ENCODE peak calls at places on chromosome 18, in four cellular contexts. T, I, B and U are unnamed samples.

GRCh38 chr18:23936371-23936958 is 78.1 kb upstream of the TTC39C start:
- DNase-seq in T (no peak), I (no peak), B (no peak), U (no peak)

GRCh38 chr18:908631-909621 is 4.3 kb downstream of the ADCYAP1 start:
- DNase-seq in T (no peak), I (no peak), B (no peak), U (no peak)

GRCh38 chr18:24402209-24402785 is 4.7 kb upstream of the OSBPL1A start:
- DNase-seq in T (no peak), I (no peak), B (no peak), U (no peak)

GRCh38 chr18:66867653-66868052 is 263.8 kb upstream of the CDH19 start:
- DNase-seq in T (no peak), I (peak; percentile 17), B (no peak), U (no peak)

GRCh38 chr18:77099501-77100370 is 32.8 kb downstream of the MBP start:
- DNase-seq in T (no peak), I (no peak), B (no peak), U (no peak)

GRCh38 chr18:78979682-78980278 is at the start of gene SALL3:
- DNase-seq in T (no peak), I (no peak), B (no peak), U (no peak)

GRCh38 chr18:74373428-74373827 is 57.8 kb downstream of the C18orf63 start:
- DNase-seq in T (no peak), I (no peak), B (no peak), U (no peak)

GRCh38 chr18:10381951-10382350 is 72.5 kb upstream of the APCDD1 start:
- DNase-seq in T (no peak), I (no peak), B (no peak), U (peak; percentile 12)

GRCh38 chr18:79630266-79631095 is 49.1 kb upstream of the CTDP1 start:
- DNase-seq in T (no peak), I (no peak), B (no peak), U (no peak)

GRCh38 chr18:24488824-24489493 is 28.5 kb downstream of the HRH4 start:
- DNase-seq in T (peak; percentile 62), I (peak; percentile 51), B (no peak), U (peak; percentile 40)

GRCh38 chr18:27845897-27846296 is 331.0 kb downstream of the CDH2 start:
- DNase-seq in T (no peak), I (peak; percentile 43), B (no peak), U (no peak)

GRCh38 chr18:54805571-54806334 is 22.5 kb upstream of the RAB27B start:
- DNase-seq in T (peak; percentile 50), I (peak; percentile 91), B (peak; percentile 32), U (peak; percentile 90)

GRCh38 chr18:10923225-10923624 is 226.1 kb downstream of the PIEZO2 start:
- DNase-seq in T (no peak), I (no peak), B (no peak), U (no peak)

GRCh38 chr18:45793295-45793965 is 32.0 kb upstream of the SIGLEC15 start:
- DNase-seq in T (no peak), I (peak; percentile 81), B (peak; percentile 79), U (peak; percentile 90)

GRCh38 chr18:9429662-9429993 is 45.7 kb upstream of the RALBP1 start:
- DNase-seq in T (no peak), I (no peak), B (no peak), U (peak; percentile 59)

GRCh38 chr18:23689616-23690504 is 607 bp downstream of the LAMA3 start:
- DNase-seq in T (peak; percentile 48), I (no peak), B (no peak), U (no peak)

GRCh38 chr18:24878289-24878688 is 417.9 kb downstream of the HRH4 start:
- DNase-seq in T (peak; percentile 60), I (peak; percentile 58), B (no peak), U (peak; percentile 75)

GRCh38 chr18:57859314-57859713 is 56.2 kb upstream of the ATP8B1 start:
- DNase-seq in T (peak; percentile 48), I (peak; percentile 14), B (no peak), U (peak; percentile 54)
- TF ChIP-seq CTCF in T (peak; percentile 29), I (peak; percentile 54), B (peak; percentile 40), U (peak; percentile 62)

DNA sequence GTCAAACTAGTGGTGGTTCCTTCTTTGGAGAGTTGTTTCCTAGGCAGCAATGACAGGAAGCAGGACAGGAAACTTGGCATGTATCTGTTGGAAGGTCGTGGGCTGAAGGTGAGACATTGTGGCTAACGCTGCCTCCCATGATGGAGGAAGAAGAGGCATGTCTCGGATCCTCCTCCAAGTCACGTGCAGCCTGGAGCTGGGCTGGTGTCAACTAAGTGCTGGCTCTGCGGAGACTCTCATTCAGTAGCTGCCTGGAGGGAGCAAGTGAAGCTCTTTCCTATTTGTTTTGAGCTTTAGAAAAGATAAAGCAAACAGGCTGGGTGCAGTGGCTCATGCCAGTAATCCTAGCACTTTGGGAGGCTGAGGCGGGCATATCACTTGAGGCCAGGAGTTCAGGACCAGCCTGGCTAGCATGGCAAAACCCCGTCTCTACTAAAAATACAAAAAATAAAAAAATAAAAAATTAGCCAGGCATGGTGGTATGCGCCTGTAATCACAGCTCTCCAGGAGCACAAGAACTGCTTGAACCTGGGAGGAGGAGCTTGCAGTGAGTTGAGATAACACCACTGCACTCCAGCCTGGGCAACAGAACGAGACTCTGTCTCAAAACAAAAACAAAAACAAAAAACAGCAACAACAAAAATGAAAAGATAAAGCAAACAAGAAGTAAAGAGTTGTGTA is 28.2 kb upstream of the INO80C start:
- DNase-seq in T (no peak), I (no peak), B (no peak), U (no peak)
- H3K4me3 ChIP-seq in T (no peak overlapping the region), I (no peak overlapping the region), B (no peak overlapping the region), U (no peak overlapping the region)

GRCh38 chr18:33355756-33356155 is 84.8 kb downstream of the CCDC178 start:
- DNase-seq in T (no peak), I (no peak), B (no peak), U (no peak)
- TF ChIP-seq CTCF in T (no peak), I (no peak), B (no peak), U (no peak)

DNA sequence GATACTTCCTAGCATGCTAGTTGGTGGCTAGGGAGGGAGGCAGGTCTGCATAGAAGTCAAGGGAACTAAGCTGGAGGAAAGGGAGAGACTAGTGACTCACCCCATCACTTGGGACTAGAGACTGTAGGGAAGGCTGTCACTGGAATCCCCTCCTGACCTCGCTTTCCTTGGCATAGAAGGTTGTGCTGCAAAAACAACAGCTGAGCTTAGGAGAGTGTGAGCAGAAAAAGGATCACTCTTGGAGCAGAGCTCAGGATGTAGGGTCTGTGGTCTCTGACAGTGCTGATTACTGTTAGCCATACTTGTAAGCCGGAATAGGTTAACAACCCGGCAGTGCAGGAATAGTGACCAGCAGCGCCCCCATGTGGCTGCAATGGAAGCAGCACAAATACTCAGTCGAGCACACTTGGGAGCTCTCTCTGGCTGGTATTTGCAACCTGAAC is 66.9 kb upstream of the SMAD2 start:
- DNase-seq in T (no peak), I (no peak), B (no peak), U (peak; percentile 20)
- H3K4me3 ChIP-seq in T (no peak overlapping the region), I (no peak overlapping the region), B (no peak overlapping the region), U (no peak overlapping the region)